ENCODE peak calls at places on chromosomes 11 and 22, in seven cellular contexts. Q is Peyer's patch, T is right atrium auricular region, N is PC-9, S is psoas muscle, J is upper lobe of right lung, Y is NCI-H1694 treated with DMSO at 0.1 percent for 48 hours. U is an unnamed sample.

GRCh38 chr11:96551136-96551535 is 161.3 kb downstream of the JRKL start:
- DNase-seq in Q (no peak), T (no peak), N (no peak), S (no peak), J (peak), Y (no peak), U (no peak)

GRCh38 chr11:128481135-128481534 is 106.2 kb downstream of the ETS1 start:
- DNase-seq in Q (no peak), T (no peak), N (no peak), S (no peak), J (no peak), Y (no peak), U (no peak)

GRCh38 chr22:45337536-45337935 is 27.8 kb downstream of the FAM118A start:
- DNase-seq in Q (no peak), T (no peak), N (no peak), S (no peak), J (no peak), Y (no peak), U (no peak)

GRCh38 chr22:24542641-24543040 is 12.3 kb downstream of the GUCD1 start:
- DNase-seq in Q (no peak), T (no peak), N (no peak), S (peak), J (peak), Y (peak), U (no peak)

GRCh38 chr11:78782725-78783124 is 208.1 kb upstream of the NARS2 start:
- DNase-seq in Q (no peak), T (no peak), N (no peak), S (no peak), J (no peak), Y (no peak), U (no peak)

GRCh38 chr11:117931331-117931950 is 2.2 kb upstream of the TMPRSS13 start:
- DNase-seq in Q (peak), T (no peak), N (no peak), S (no peak), J (no peak), Y (no peak), U (no peak)

GRCh38 chr11:19395050-19395449 is 154.3 kb upstream of the E2F8 start:
- DNase-seq in Q (no peak), T (peak), N (no peak), S (no peak), J (no peak), Y (no peak), U (no peak)

GRCh38 chr11:63535734-63536133 is 874 bp upstream of the PLAAT4 start:
- DNase-seq in Q (no peak), T (no peak), N (no peak), S (no peak), J (no peak), Y (no peak), U (no peak)

GRCh38 chr22:22558071-22558971 is 744 bp downstream of the PRAME start:
- DNase-seq in Q (no peak), T (no peak), N (no peak), S (no peak), J (no peak), Y (no peak), U (no peak)

GRCh38 chr11:35622070-35622469 is 3.8 kb downstream of the FJX1 start:
- DNase-seq in Q (no peak), T (no peak), N (peak), S (no peak), J (no peak), Y (no peak), U (no peak)

GRCh38 chr11:111324277-111324720 is 26.0 kb downstream of the POU2AF3 start:
- DNase-seq in Q (no peak), T (no peak), N (no peak), S (no peak), J (no peak), Y (no peak), U (no peak)

GRCh38 chr11:134524201-134524600 is 112.2 kb upstream of the B3GAT1 start:
- DNase-seq in Q (peak), T (no peak), N (no peak), S (no peak), J (no peak), Y (no peak), U (no peak)

U was measured in GM10248.